ENCODE peak calls at places on chromosomes 12 and 14, in five cellular contexts. C, Y, X, D and K are unnamed samples.
A peak's percentile ranks its signal among the peaks of the same experiment; 100 is the strongest.

GRCh38 chr12:32921397-32921796 is 24.8 kb upstream of the PKP2 start:
- DNase-seq in D (no peak), C (peak; percentile 42), Y (no peak), X (no peak), K (no peak)

GRCh38 chr12:8823565-8824300 is 1.3 kb downstream of the A2ML1 start:
- DNase-seq in Y (peak; percentile 12), X (no peak), D (peak; percentile 35), C (peak; percentile 53), K (peak; percentile 13)

GRCh38 chr12:68102163-68102562 is 57.4 kb downstream of the IFNG start:
- DNase-seq in D (no peak), X (no peak), Y (no peak), C (no peak), K (no peak)

GRCh38 chr14:100590726-100591452 is 3.7 kb upstream of the BEGAIN start:
- DNase-seq in D (no peak), Y (no peak), X (no peak), C (no peak), K (no peak)

GRCh38 chr14:101025656-101026055 is 122.1 kb upstream of the RTL1 start:
- DNase-seq in C (no peak), D (no peak), X (no peak), Y (no peak), K (no peak)

GRCh38 chr12:116257213-116257612 is 20.3 kb downstream of the MED13L start:
- DNase-seq in C (peak; percentile 42), Y (no peak), X (no peak), D (no peak), K (no peak)

GRCh38 chr14:100065942-100066574 is 836 bp downstream of the EVL start:
- DNase-seq in D (no peak), Y (no peak), X (no peak), C (no peak), K (no peak)

GRCh38 chr12:75823475-75823874 is 208.1 kb downstream of the PHLDA1 start:
- DNase-seq in X (no peak), Y (no peak), D (no peak), C (no peak), K (no peak)

GRCh38 chr14:20455355-20456300 is 602 bp downstream of the APEX1 start:
- DNase-seq in Y (peak; percentile 89), D (no peak), X (no peak), C (no peak), K (peak; percentile 13)

GRCh38 chr12:9342614-9343353 is 134.6 kb upstream of the PZP start:
- DNase-seq in D (no peak), X (no peak), C (no peak), Y (no peak), K (no peak)

GRCh38 chr12:42482820-42483533 is 106.6 kb downstream of the PRICKLE1 start:
- DNase-seq in C (peak; percentile 78), Y (peak; percentile 65), X (peak; percentile 27), D (peak; percentile 38), K (peak; percentile 80)

GRCh38 chr12:94545937-94546771 is 86.5 kb upstream of the CEP83 start:
- DNase-seq in D (peak; percentile 40), C (peak; percentile 76), Y (peak; percentile 68), X (peak; percentile 47), K (peak; percentile 46)

GRCh38 chr14:34983148-34983760 is 462 bp downstream of the SRP54 start:
- DNase-seq in X (no peak), C (no peak), D (no peak), Y (no peak), K (no peak)

GRCh38 chr14:47278233-47278842 is 397.1 kb downstream of the MDGA2 start:
- DNase-seq in Y (no peak), X (peak; percentile 54), C (peak; percentile 64), D (no peak), K (peak; percentile 3)

GRCh38 chr12:33180921-33181320 is 258.7 kb downstream of the SYT10 start:
- DNase-seq in C (no peak), D (no peak), Y (no peak), X (no peak), K (no peak)

GRCh38 chr12:110266980-110267620 is 13.9 kb upstream of the ATP2A2 start:
- DNase-seq in C (peak; percentile 75), D (no peak), Y (peak; percentile 74), X (no peak), K (peak; percentile 62)

GRCh38 chr12:29893002-29893401 is 109.3 kb upstream of the TMTC1 start:
- DNase-seq in D (no peak), X (no peak), Y (no peak), C (no peak), K (no peak)

GRCh38 chr12:724194-724855 is 28.1 kb upstream of the WNK1 start:
- DNase-seq in D (no peak), Y (no peak), C (no peak), X (no peak), K (no peak)

GRCh38 chr12:49810159-49810459 is 18.1 kb downstream of the NCKAP5L start:
- DNase-seq in X (no peak), C (no peak), Y (no peak), D (no peak), K (no peak)

GRCh38 chr14:31122098-31122611 is 85.4 kb downstream of the HECTD1 start:
- DNase-seq in Y (peak; percentile 23), X (no peak), D (no peak), C (no peak), K (no peak)

GRCh38 chr12:54977155-54977554 is 7.4 kb downstream of the TESPA1 start:
- DNase-seq in D (no peak), C (no peak), X (no peak), Y (peak; percentile 56), K (peak; percentile 10)

GRCh38 chr12:132986001-132986884 is at the start of gene ZNF26:
- DNase-seq in Y (peak; percentile 91), D (peak; percentile 92), X (peak; percentile 83), C (peak; percentile 94), K (peak; percentile 92)

GRCh38 chr12:116955382-116956021 is 44.8 kb downstream of the FBXW8 start:
- DNase-seq in D (peak; percentile 81), X (no peak), C (no peak), Y (peak; percentile 26), K (no peak)

GRCh38 chr12:28191690-28192089 is 1.4 kb downstream of the CCDC91 start:
- DNase-seq in X (no peak), D (no peak), Y (peak; percentile 2), C (peak; percentile 4), K (peak; percentile 6)

GRCh38 chr12:12376636-12377448 is 20.0 kb downstream of the BORCS5 start:
- DNase-seq in X (no peak), Y (peak; percentile 86), D (peak; percentile 43), C (peak; percentile 73), K (peak; percentile 23)

GRCh38 chr12:106223485-106224391 is 24.1 kb downstream of the CKAP4 start:
- DNase-seq in X (no peak), C (peak; percentile 75), D (peak; percentile 49), Y (peak; percentile 54), K (peak; percentile 76)

GRCh38 chr14:94481468-94482131 is 5.6 kb upstream of the SERPINA9 start:
- DNase-seq in D (no peak), X (no peak), Y (peak; percentile 55), C (no peak), K (peak; percentile 38)

GRCh38 chr14:32372154-32372553 is 43.1 kb downstream of the AKAP6 start:
- DNase-seq in D (no peak), X (no peak), Y (peak; percentile 97), C (peak; percentile 28), K (peak; percentile 4)

DNA sequence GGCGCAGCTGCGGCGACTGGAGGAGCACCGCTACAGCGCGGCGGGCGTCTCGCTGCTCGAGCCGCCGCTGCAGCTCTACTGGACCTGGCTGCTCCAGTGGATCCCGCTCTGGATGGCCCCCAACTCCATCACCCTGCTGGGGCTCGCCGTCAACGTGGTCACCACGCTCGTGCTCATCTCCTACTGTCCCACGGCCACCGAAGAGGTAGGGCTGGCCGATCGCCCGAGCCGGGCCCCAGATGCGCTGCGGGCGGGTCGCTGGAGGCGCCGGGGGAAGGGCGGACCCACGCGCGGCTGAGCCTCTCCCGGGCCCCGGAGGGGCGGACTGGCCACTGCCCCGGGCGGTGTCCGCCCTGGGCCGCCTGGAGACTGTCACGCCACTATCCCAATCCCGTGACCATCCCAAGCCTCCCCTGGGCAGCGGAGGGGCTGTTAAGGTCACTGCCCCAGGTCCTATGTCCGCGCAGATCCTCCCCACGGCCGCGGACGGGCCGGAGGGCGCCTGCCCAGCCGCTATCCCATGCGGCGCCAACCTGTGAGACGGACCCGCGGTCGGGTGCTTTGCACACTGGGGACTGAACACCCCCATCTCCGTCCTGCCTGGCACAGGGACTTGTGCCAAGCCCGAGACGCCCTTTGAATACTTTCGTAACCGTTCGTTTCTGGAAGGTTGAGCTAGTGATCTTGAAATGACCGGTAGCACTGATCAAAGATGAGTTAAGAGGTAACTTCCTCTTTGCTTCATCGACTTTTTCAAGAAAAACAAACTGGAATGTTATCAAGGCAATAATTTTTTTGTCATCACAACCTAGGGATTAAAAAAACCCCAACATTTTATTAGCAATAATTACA is 716 bp downstream of the CHPT1 start:
- DNase-seq in Y (peak; percentile 7), D (peak; percentile 55), X (no peak), C (peak; percentile 46), K (peak; percentile 42)
- TF ChIP-seq POLR2A in Y (no peak), D (peak; percentile 16), X (no peak), C (no peak), K (peak; percentile 16)

GRCh38 chr14:79668941-79669340 is 542.4 kb downstream of the DIO2 start:
- DNase-seq in X (no peak), Y (no peak), D (no peak), C (no peak), K (no peak)
- TF ChIP-seq POLR2A in X (no peak), Y (no peak), D (no peak), C (no peak), K (no peak)

GRCh38 chr12:48119834-48120195 is 651 bp downstream of the PFKM start:
- DNase-seq in C (no peak), Y (peak; percentile 41), D (no peak), X (no peak), K (no peak)

GRCh38 chr12:48118491-48118890 is 673 bp upstream of the PFKM start:
- DNase-seq in D (no peak), C (no peak), Y (no peak), X (no peak), K (no peak)

GRCh38 chr12:48122065-48122834 is 3.1 kb downstream of the PFKM start:
- DNase-seq in X (no peak), C (no peak), Y (no peak), D (no peak), K (no peak)

GRCh38 chr12:48121522-48121921 is 2.4 kb downstream of the PFKM start:
- DNase-seq in X (no peak), D (no peak), C (no peak), Y (no peak), K (no peak)

GRCh38 chr12:48119078-48119833 is at the start of gene PFKM:
- DNase-seq in Y (peak; percentile 91), X (peak; percentile 89), D (peak; percentile 83), C (peak; percentile 91), K (peak; percentile 65)
- TF ChIP-seq POLR2A in Y (no peak), X (peak; percentile 78), D (peak; percentile 32), C (peak; percentile 81), K (peak; percentile 23)

DNA sequence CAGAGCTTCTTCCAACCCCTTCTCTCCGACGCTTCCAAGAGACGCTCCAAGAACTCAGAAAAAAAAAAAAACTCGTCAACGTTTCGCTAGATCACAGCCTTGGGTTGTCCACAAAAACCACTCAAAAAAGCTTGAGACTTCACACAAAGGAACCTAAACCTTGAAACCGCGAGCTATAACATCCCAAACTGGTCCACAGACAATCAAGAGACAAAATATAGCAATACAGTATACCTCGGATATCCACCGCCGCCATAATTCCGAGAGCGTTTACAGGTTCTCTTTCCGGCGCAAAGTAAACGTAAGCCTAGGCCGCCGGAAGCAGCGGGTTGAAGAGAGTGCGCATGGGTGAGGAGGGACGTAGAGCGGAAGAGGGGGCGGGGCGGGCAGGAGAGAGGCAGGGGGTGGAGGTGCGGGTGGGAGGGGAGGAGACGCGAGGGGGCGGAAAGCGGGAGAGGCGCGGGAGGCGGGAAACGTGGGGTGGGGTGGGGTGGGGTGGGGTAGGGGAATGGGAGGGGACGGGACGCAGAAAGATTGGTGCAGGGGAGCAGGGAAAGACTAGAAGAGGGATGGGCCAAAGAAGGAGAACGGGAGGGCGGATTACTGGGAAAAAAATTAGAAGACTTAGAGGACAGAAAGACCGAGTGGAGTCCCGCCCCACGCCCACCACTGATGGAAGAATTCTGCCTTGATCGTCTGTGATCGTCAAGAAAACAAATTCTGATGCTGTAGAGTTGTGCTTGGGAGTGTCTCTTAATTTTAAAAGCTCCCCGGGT is at the start of gene MED6:
- DNase-seq in X (peak; percentile 63), C (peak; percentile 91), Y (peak; percentile 86), D (peak; percentile 91), K (peak; percentile 59)
- TF ChIP-seq POLR2A in X (peak; percentile 89), C (peak; percentile 29), Y (peak; percentile 75), D (no peak), K (no peak)